ENCODE peak calls at places on chromosome 6, in four cellular contexts. P is HepG2, U is HEK293T, L is GM12878. N is an unnamed sample.
A peak's percentile ranks its signal among the peaks of the same experiment; 100 is the strongest.

GRCh38 chr6:33298773-33299236 is at the start of gene RGL2:
- DNase-seq in P (no peak), U (peak; percentile 23), L (no peak), N (peak; percentile 81)

GRCh38 chr6:45822269-45822812 is 193.3 kb downstream of the CLIC5 start:
- DNase-seq in P (no peak), U (no peak), L (no peak), N (no peak)

GRCh38 chr6:64505312-64505711 is 869.7 kb downstream of the PHF3 start:
- DNase-seq in P (peak; percentile 29), U (peak; percentile 61), L (no peak), N (peak; percentile 34)

GRCh38 chr6:166736606-166737005 is 109.6 kb upstream of the RPS6KA2 start:
- DNase-seq in P (no peak), U (no peak), L (no peak), N (no peak)

GRCh38 chr6:19465760-19466159 is 371.4 kb upstream of the ID4 start:
- DNase-seq in P (no peak), U (peak; percentile 17), L (no peak), N (no peak)

GRCh38 chr6:45592991-45593390 is 215.3 kb upstream of the SUPT3H start:
- DNase-seq in P (no peak), U (no peak), L (no peak), N (no peak)

GRCh38 chr6:33276864-33277662 is at the start of gene B3GALT4:
- DNase-seq in P (no peak), U (peak; percentile 64), L (peak; percentile 49), N (peak; percentile 95)

GRCh38 chr6:148423601-148424270 is 81.1 kb downstream of the SASH1 start:
- DNase-seq in P (no peak), U (no peak), L (no peak), N (no peak)

GRCh38 chr6:20708367-20709124 is 174.3 kb downstream of the CDKAL1 start:
- DNase-seq in P (no peak), U (no peak), L (peak; percentile 59), N (no peak)

GRCh38 chr6:33983721-33984465 is 162.0 kb downstream of the GRM4 start:
- DNase-seq in P (no peak), U (no peak), L (no peak), N (no peak)

GRCh38 chr6:22821664-22822320 is 252.4 kb downstream of the HDGFL1 start:
- DNase-seq in P (no peak), U (no peak), L (no peak), N (no peak)

GRCh38 chr6:139540276-139540675 is 165.8 kb upstream of the CITED2 start:
- DNase-seq in P (no peak), U (no peak), L (peak; percentile 32), N (no peak)

GRCh38 chr6:16681260-16681873 is 79.9 kb downstream of the ATXN1 start:
- DNase-seq in P (peak; percentile 94), U (peak; percentile 63), L (no peak), N (no peak)

GRCh38 chr6:133945158-133945557 is 7.9 kb upstream of the TBPL1 start:
- DNase-seq in P (peak; percentile 16), U (no peak), L (no peak), N (no peak)

GRCh38 chr6:133948472-133948871 is 4.6 kb upstream of the TBPL1 start:
- DNase-seq in P (no peak), U (no peak), L (no peak), N (no peak)

GRCh38 chr6:133951881-133952814 is 876 bp upstream of the TBPL1 start:
- DNase-seq in P (peak; percentile 77), U (peak; percentile 75), L (no peak), N (peak; percentile 62)

GRCh38 chr6:133951227-133951626 is 1.8 kb upstream of the TBPL1 start:
- DNase-seq in P (no peak), U (no peak), L (no peak), N (no peak)

DNA sequence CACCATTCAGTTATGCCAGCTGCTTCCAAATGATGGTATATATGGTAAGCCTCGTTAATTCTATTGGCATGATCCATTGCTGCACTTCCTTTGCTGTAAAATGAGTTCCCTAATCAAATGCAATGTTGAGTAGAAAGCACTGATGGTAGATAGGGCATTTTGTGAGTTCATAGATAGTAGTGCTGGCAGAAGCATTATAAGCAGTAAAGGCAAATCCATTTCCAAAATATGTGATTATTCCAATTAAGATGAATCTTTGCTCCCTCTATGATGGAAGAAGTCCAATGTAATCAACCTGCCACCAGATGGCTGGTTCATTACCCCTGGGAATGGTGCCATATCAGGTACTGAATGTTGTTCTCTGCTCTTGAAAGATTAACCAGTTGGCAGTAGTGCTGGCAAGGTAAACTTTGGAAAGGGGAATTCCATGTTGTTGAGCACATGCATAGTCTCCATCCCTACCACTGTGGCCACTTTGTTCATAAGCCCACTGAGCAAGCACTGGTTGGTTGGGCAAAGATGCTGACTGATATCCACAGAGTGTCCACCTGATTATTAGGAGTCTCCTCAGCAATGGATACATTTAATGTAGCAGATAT is 5.6 kb upstream of the TBPL1 start:
- DNase-seq in P (no peak), U (no peak), L (no peak), N (no peak)
- TF ChIP-seq TARDBP in P (no peak), U (no peak), L (no peak), N (no peak)

GRCh38 chr6:107977283-107977682 is 19.3 kb upstream of the SEC63 start:
- DNase-seq in P (no peak), U (no peak), L (no peak), N (no peak)
- TF ChIP-seq TARDBP in P (no peak), U (no peak), L (no peak), N (no peak)

GRCh38 chr6:142421285-142422202 is 119.7 kb downstream of the ADGRG6 start:
- DNase-seq in P (no peak), U (no peak), L (no peak), N (no peak)
- TF ChIP-seq TARDBP in P (no peak), U (no peak), L (no peak), N (no peak)

DNA sequence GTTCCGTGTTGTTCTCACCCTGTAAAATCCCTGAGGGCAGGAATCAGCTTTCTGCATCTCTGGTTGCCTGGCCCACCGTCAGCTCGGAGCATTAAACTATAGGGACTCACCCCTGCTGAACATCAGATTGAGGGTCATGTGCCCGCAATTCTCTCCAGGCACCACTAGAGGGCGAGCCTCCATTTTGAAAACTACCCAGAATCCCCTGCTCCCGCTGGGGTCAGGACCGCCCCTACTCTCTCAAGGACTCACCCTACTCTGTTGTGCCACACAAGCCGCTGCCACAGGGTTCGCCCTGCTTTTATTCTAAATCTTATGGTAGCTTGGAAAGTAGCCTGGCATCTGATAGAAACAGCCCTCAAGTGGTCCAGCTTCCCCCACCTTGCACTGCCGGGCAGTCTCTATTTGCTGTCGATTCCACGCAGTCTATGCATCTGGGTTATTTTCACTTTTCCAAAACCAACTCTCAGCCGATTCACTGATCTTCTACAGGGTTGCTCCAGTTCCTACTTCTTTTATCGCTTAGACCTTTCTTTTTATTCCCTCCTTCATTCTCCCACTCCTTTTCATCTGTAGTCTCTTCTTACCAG is 244.1 kb upstream of the QKI start:
- DNase-seq in P (no peak), U (peak; percentile 60), L (no peak), N (peak; percentile 84)
- TF ChIP-seq TARDBP in P (no peak), U (no peak), L (no peak), N (no peak)